ENCODE peak calls at places on chromosomes 4 and X, in five cellular contexts. One of them, this sample, is unnamed.

GRCh38 chr4:8079916-8080753 is 78.5 kb downstream of the ABLIM2 start:
- DNase-seq in suprapubic skin: no peak
- DNase-seq in GM23338: no peak
- DNase-seq in prostate gland: no peak
- DNase-seq in vagina: no peak
- DNase-seq in this sample: no peak

GRCh38 chrX:18709833-18710232 is 2.4 kb downstream of the PPEF1 start:
- DNase-seq in suprapubic skin: no peak
- DNase-seq in GM23338: no peak
- DNase-seq in prostate gland: no peak
- DNase-seq in vagina: no peak
- DNase-seq in this sample: no peak

GRCh38 chr4:70463335-70463734 is 8.7 kb upstream of the MUC7 start:
- DNase-seq in suprapubic skin: no peak
- DNase-seq in GM23338: no peak
- DNase-seq in prostate gland: no peak
- DNase-seq in vagina: no peak
- DNase-seq in this sample: no peak

GRCh38 chrX:1249101-1249887 is 19.3 kb upstream of the CSF2RA start:
- DNase-seq in suprapubic skin: no peak
- DNase-seq in GM23338: peak; percentile 86
- DNase-seq in prostate gland: no peak
- DNase-seq in vagina: no peak
- DNase-seq in this sample: no peak

GRCh38 chr4:153222790-153223417 is 18.7 kb downstream of the TRIM2 start:
- DNase-seq in suprapubic skin: peak; percentile 74
- DNase-seq in GM23338: peak; percentile 70
- DNase-seq in prostate gland: peak; percentile 55
- DNase-seq in vagina: no peak
- DNase-seq in this sample: no peak

GRCh38 chrX:13216139-13216538 is 103.7 kb downstream of the ATXN3L start:
- DNase-seq in suprapubic skin: no peak
- DNase-seq in GM23338: no peak
- DNase-seq in prostate gland: no peak
- DNase-seq in vagina: no peak
- DNase-seq in this sample: no peak

GRCh38 chr4:59553739-59554126 is 1646.4 kb upstream of the ADGRL3 start:
- DNase-seq in suprapubic skin: no peak
- DNase-seq in GM23338: no peak
- DNase-seq in prostate gland: no peak
- DNase-seq in vagina: no peak
- DNase-seq in this sample: no peak

GRCh38 chr4:182929296-182929695 is 12.1 kb upstream of the DCTD start:
- DNase-seq in suprapubic skin: no peak
- DNase-seq in GM23338: no peak
- DNase-seq in prostate gland: no peak
- DNase-seq in vagina: no peak
- DNase-seq in this sample: no peak

GRCh38 chr4:112933790-112934189 is 115.7 kb upstream of the ANK2 start:
- DNase-seq in suprapubic skin: no peak
- DNase-seq in GM23338: no peak
- DNase-seq in prostate gland: no peak
- DNase-seq in vagina: no peak
- DNase-seq in this sample: no peak

DNA sequence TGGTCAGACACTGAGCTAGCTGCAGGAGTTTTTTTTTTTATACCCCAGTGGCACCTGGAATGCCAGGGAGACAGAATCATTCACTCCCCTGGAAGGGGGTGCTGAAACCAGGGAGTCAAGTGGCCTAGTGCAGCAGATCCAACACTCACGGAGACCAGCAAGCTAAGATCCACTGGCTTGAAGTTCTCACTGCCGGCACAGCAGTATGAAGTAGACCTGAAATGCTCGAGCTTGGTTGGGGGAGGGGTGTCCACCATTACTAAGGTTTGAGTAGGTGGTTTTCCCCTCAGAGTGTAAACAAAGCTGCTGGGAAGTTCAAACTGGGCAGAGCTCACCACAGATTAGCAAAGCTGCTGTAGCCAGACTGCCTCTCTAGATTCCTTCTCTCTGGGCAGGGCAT is 537.9 kb upstream of the LCORL start:
- DNase-seq in suprapubic skin: no peak
- DNase-seq in GM23338: no peak
- DNase-seq in prostate gland: no peak
- DNase-seq in vagina: no peak
- DNase-seq in this sample: no peak
- H3K4me1 ChIP-seq in suprapubic skin: no peaks in the 10 kb centered on the region
- H3K4me1 ChIP-seq in GM23338: peaks cover 12% of the 10 kb centered on the region
- H3K4me1 ChIP-seq in prostate gland: no peaks in the 10 kb centered on the region
- H3K4me1 ChIP-seq in vagina: no peaks in the 10 kb centered on the region
- H3K4me1 ChIP-seq in this sample: no peaks in the 10 kb centered on the region

GRCh38 chr4:126051709-126052424 is 737.1 kb downstream of the FAT4 start:
- DNase-seq in suprapubic skin: no peak
- DNase-seq in GM23338: no peak
- DNase-seq in prostate gland: no peak
- DNase-seq in vagina: no peak
- DNase-seq in this sample: no peak
- TF ChIP-seq POLR2AphosphoS5 in suprapubic skin: no peak
- TF ChIP-seq POLR2AphosphoS5 in GM23338: no peak
- TF ChIP-seq POLR2AphosphoS5 in prostate gland: no peak
- TF ChIP-seq POLR2AphosphoS5 in vagina: no peak
- TF ChIP-seq POLR2AphosphoS5 in this sample: no peak

DNA sequence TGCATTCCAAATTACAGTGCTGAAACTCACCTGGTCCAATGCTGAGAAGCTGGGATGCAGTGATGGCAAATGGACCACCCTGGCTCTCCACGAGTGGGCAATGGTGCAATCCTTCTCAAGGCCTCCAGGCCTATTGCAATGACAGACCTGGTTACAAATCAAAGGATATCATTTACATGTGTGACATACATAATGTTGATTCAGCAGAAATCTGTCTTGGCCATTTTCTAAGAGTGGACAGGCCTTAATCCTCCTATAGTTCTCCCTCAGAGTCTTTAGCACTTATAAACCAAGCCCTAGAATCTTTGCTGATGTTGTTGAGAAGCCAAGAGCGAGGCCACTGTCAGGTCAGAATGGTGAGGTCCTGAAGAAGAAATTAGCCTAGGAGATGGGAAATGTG is 17.1 kb downstream of the LRAT start:
- DNase-seq in suprapubic skin: no peak
- DNase-seq in GM23338: no peak
- DNase-seq in prostate gland: no peak
- DNase-seq in vagina: no peak
- DNase-seq in this sample: no peak
- H3K4me3 ChIP-seq in suprapubic skin: no peak overlapping the region
- H3K4me3 ChIP-seq in GM23338: no peak overlapping the region
- H3K4me3 ChIP-seq in prostate gland: no peak overlapping the region
- H3K4me3 ChIP-seq in vagina: no peak overlapping the region
- H3K4me3 ChIP-seq in this sample: no peak overlapping the region

GRCh38 chr4:139555705-139556070 is 331 bp downstream of the SETD7 start:
- DNase-seq in suprapubic skin: peak; percentile 80
- DNase-seq in GM23338: no peak
- DNase-seq in prostate gland: peak; percentile 17
- DNase-seq in vagina: no peak
- DNase-seq in this sample: no peak
- H3K4me1 ChIP-seq in suprapubic skin: peaks cover 65% of the 10 kb centered on the region
- H3K4me1 ChIP-seq in GM23338: peaks cover 39% of the 10 kb centered on the region
- H3K4me1 ChIP-seq in prostate gland: no peaks in the 10 kb centered on the region
- H3K4me1 ChIP-seq in vagina: peaks cover 62% of the 10 kb centered on the region
- H3K4me1 ChIP-seq in this sample: peaks cover 52% of the 10 kb centered on the region

DNA sequence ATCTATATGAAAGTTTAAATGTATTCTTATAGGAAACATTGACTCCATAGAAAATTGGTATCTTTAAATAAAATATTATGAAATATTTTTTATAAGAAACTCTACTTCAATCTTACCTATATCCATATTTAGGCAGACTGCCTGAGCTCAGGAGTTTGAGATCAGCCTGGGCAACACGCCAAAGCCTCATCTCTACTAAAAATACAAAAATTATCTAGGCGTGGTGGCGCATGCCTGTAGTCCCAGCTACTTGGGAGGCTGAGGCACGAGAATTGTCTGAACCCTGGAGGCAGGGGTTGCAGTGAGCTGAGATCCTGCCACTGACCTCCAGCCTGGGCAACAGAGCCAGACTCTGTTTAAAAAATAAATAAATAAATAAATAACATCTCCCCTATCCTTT is 47.5 kb downstream of the PABPC4L start:
- DNase-seq in suprapubic skin: no peak
- DNase-seq in GM23338: no peak
- DNase-seq in prostate gland: no peak
- DNase-seq in vagina: no peak
- DNase-seq in this sample: no peak
- TF ChIP-seq POLR2AphosphoS5 in suprapubic skin: no peak
- TF ChIP-seq POLR2AphosphoS5 in GM23338: no peak
- TF ChIP-seq POLR2AphosphoS5 in prostate gland: no peak
- TF ChIP-seq POLR2AphosphoS5 in vagina: no peak
- TF ChIP-seq POLR2AphosphoS5 in this sample: no peak